ENCODE peak calls at places on chromosomes 5 and 9, in ten cellular contexts. D is A549; N is chondrocyte; X is AG09319; J is progenitor cell of endocrine pancreas; C is neural crest cell; H is GM12865; W is left ventricle myocardium inferior; U is kidney; Z is CD4-positive, alpha-beta T cell. L is an unnamed sample.

GRCh38 chr5:9869616-9870288 is 239.6 kb upstream of the TAS2R1 start:
- DNase-seq in D (no peak), N (no peak), X (peak), J (no peak), C (no peak), H (no peak), W (no peak), U (no peak), Z (no peak), L (no peak)

GRCh38 chr5:39459091-39459490 is 34.3 kb upstream of the DAB2 start:
- DNase-seq in D (peak), N (no peak), X (peak), J (no peak), C (no peak), H (no peak), W (no peak), U (no peak), Z (no peak), L (no peak)

GRCh38 chr9:96038914-96039313 is 163.4 kb downstream of the ERCC6L2 start:
- DNase-seq in D (no peak), N (no peak), X (no peak), J (no peak), C (no peak), H (no peak), W (no peak), U (no peak), Z (no peak), L (no peak)

GRCh38 chr9:121748727-121749546 is 97.5 kb downstream of the DAB2IP start:
- DNase-seq in D (no peak), N (no peak), X (no peak), J (no peak), C (no peak), H (no peak), W (peak), U (peak), Z (no peak), L (no peak)

GRCh38 chr5:155554500-155554899 is 540.9 kb downstream of the KIF4B start:
- DNase-seq in D (peak), N (no peak), X (no peak), J (no peak), C (no peak), H (no peak), W (no peak), U (no peak), Z (no peak), L (no peak)

GRCh38 chr9:289121-289520 is 74.5 kb downstream of the DOCK8 start:
- DNase-seq in D (no peak), N (no peak), X (no peak), J (no peak), C (no peak), H (no peak), W (no peak), U (no peak), Z (no peak), L (no peak)

GRCh38 chr9:112046181-112046580 is 128.9 kb downstream of the SUSD1 start:
- DNase-seq in D (peak), N (no peak), X (no peak), J (no peak), C (no peak), H (no peak), W (no peak), U (no peak), Z (no peak), L (no peak)

GRCh38 chr5:176863765-176864098 is 35.4 kb downstream of the HK3 start:
- DNase-seq in D (no peak), N (no peak), X (no peak), J (no peak), C (no peak), H (no peak), W (no peak), U (no peak), Z (no peak), L (no peak)

GRCh38 chr5:68415177-68416085 is 199.9 kb downstream of the PIK3R1 start:
- DNase-seq in D (no peak), N (no peak), X (no peak), J (no peak), C (no peak), H (no peak), W (no peak), U (no peak), Z (no peak), L (no peak)

GRCh38 chr5:113800686-113801085 is 287.2 kb downstream of the YTHDC2 start:
- DNase-seq in D (no peak), N (no peak), X (no peak), J (no peak), C (no peak), H (no peak), W (no peak), U (no peak), Z (no peak), L (no peak)

GRCh38 chr5:151155149-151155776 is 2.3 kb downstream of the ANXA6 start:
- DNase-seq in D (no peak), N (no peak), X (no peak), J (no peak), C (no peak), H (peak), W (no peak), U (no peak), Z (peak), L (no peak)

GRCh38 chr5:112419596-112420110 is 576 bp upstream of the EPB41L4A start:
- DNase-seq in D (peak), N (no peak), X (no peak), J (peak), C (peak), H (peak), W (peak), U (peak), Z (no peak), L (no peak)

GRCh38 chr5:6755941-6756340 is 42.7 kb downstream of the TENT4A start:
- DNase-seq in D (no peak), N (no peak), X (no peak), J (no peak), C (no peak), H (no peak), W (no peak), U (no peak), Z (no peak), L (no peak)

GRCh38 chr5:108255468-108255867 is 126.4 kb downstream of the FBXL17 start:
- DNase-seq in D (no peak), N (no peak), X (no peak), J (no peak), C (no peak), H (no peak), W (no peak), U (no peak), Z (no peak), L (no peak)

GRCh38 chr5:172168311-172168710 is 19.7 kb downstream of the STK10 start:
- DNase-seq in D (no peak), N (no peak), X (no peak), J (no peak), C (no peak), H (no peak), W (no peak), U (no peak), Z (no peak), L (no peak)

GRCh38 chr5:172586118-172587060 is 54.7 kb upstream of the NEURL1B start:
- DNase-seq in D (no peak), N (peak), X (no peak), J (no peak), C (no peak), H (no peak), W (no peak), U (no peak), Z (no peak), L (no peak)

GRCh38 chr9:13941686-13942085 is 372.3 kb downstream of the NFIB start:
- DNase-seq in D (no peak), N (no peak), X (no peak), J (no peak), C (no peak), H (no peak), W (no peak), U (no peak), Z (no peak), L (no peak)

GRCh38 chr9:98190757-98191105 is 1.7 kb downstream of the CORO2A start:
- DNase-seq in D (no peak), N (peak), X (no peak), J (no peak), C (no peak), H (no peak), W (no peak), U (no peak), Z (no peak), L (no peak)

GRCh38 chr9:77806697-77807096 is 158.6 kb upstream of the GNA14 start:
- DNase-seq in D (no peak), N (no peak), X (no peak), J (no peak), C (no peak), H (no peak), W (no peak), U (no peak), Z (no peak), L (no peak)

GRCh38 chr5:64775288-64775687 is 6.6 kb downstream of the CWC27 start:
- DNase-seq in D (no peak), N (no peak), X (no peak), J (no peak), C (no peak), H (no peak), W (no peak), U (no peak), Z (no peak), L (no peak)

GRCh38 chr5:172849636-172850453 is 15.8 kb downstream of the ERGIC1 start:
- DNase-seq in D (no peak), N (no peak), X (no peak), J (no peak), C (no peak), H (peak), W (no peak), U (peak), Z (no peak), L (no peak)

GRCh38 chr5:119022017-119022745 is 33.8 kb upstream of the DTWD2 start:
- DNase-seq in D (peak), N (no peak), X (no peak), J (no peak), C (no peak), H (peak), W (no peak), U (no peak), Z (no peak), L (no peak)

GRCh38 chr5:177335043-177335700 is 16.3 kb downstream of the LMAN2 start:
- DNase-seq in D (no peak), N (no peak), X (no peak), J (no peak), C (no peak), H (no peak), W (peak), U (peak), Z (no peak), L (no peak)

GRCh38 chr5:180618830-180619562 is 27.7 kb upstream of the SCGB3A1 start:
- DNase-seq in D (peak), N (no peak), X (no peak), J (peak), C (peak), H (no peak), W (no peak), U (no peak), Z (no peak), L (no peak)

GRCh38 chr5:140357731-140358093 is 2.3 kb upstream of the SLC4A9 start:
- DNase-seq in D (peak), N (peak), X (peak), J (peak), C (peak), H (peak), W (peak), U (peak), Z (peak), L (peak)

GRCh38 chr5:140360101-140360500 is at the start of gene SLC4A9:
- DNase-seq in D (no peak), N (peak), X (no peak), J (no peak), C (no peak), H (no peak), W (no peak), U (no peak), Z (no peak), L (no peak)

GRCh38 chr5:140360681-140361479 is 886 bp downstream of the SLC4A9 start:
- DNase-seq in D (no peak), N (peak), X (no peak), J (no peak), C (no peak), H (no peak), W (no peak), U (no peak), Z (no peak), L (no peak)

GRCh38 chr5:140356878-140357730 is 2.9 kb upstream of the SLC4A9 start:
- DNase-seq in D (no peak), N (peak), X (no peak), J (no peak), C (no peak), H (peak), W (no peak), U (no peak), Z (no peak), L (no peak)

DNA sequence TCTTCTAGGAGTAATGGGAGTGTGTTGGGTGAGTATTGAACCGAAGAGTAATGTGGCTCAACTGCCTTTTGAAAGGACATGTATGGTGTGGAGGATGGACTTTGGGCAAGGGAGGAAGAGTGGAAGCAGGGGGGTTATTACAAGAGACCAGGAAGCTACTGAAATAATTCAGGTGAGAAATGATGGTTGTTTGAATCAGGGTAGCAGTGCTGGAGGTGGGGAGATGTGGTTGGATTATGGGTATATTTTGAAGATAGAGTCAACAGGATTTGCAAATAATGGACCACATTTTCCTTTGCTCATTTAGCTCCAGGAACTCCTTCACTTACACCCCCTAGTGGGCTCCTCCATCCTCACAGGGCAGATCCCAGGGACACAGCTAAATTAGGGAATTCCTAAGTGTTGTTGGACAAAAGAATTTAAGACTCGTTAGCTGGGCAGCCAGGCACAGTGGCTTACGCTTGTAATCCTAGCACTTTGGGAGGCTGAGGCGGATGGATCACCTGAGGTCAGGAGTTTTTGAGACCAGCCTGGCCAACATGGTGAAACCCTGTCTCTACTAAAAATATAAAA is 1.2 kb upstream of the SLC4A9 start:
- DNase-seq in D (peak), N (peak), X (no peak), J (no peak), C (no peak), H (no peak), W (no peak), U (no peak), Z (no peak), L (no peak)
- TF ChIP-seq CTCF in D (peak), N (peak), X (peak), J (peak), C (peak), H (no peak), W (peak), U (peak), Z (no peak), L (no peak)

DNA sequence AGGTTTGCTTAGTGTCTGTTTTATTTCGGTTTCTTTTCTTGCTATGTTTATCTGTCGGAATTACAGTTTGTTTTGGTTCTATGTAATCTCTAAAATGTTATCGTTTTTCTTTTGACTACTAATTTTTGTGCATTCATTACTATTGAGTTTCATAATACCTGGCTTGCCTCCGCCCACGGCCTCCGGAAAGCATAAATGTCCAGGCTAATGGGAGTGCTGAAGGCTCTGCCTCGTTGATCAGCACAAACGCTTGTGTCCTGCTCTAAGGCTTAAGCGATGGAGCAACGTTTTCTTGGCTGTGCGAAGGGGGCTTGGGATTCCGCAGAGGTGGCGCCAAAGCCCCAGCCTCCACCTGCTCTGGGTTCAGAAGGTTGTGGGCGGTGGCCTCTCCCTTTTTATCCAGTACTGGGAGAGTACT is 19.8 kb downstream of the ANXA2R start:
- DNase-seq in D (no peak), N (no peak), X (no peak), J (no peak), C (no peak), H (no peak), W (no peak), U (no peak), Z (no peak), L (no peak)
- TF ChIP-seq CTCF in D (no peak), N (peak), X (no peak), J (peak), C (no peak), H (no peak), W (no peak), U (no peak), Z (peak), L (no peak)

DNA sequence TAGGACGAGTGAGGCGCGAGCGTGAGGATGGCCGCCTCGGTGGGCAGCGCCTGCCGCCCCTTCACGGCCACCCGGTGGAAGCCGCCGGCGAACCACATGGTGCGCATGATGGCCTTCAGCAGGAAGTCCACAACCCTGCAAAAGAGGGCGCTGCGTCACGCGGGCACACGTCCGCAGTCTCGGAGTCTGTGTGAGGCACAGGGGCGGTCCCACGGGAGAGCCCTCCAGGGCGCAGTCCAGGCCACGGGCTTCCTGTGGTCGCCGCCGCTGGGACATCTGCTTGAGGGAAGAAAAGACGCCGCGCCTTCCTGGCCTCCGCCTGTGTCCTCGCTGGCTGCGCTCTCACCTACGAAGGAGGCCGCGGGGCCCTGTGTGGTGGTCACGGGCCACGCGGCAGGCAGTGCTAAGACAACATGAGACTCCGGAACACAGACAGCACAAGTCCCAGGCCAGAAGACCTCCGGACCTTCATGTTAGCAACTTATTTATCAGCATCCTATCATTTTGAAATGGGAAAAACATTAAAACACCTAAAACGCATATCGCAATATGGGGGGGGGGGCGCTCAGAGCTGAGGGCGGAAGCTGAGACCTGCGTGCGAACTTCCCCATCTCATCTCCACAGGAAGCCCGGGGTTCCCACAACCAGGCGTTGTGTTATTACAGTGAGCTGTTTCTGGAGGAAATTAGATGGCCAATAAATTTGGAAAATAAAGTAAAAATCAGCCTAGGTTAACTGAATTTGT is 28.8 kb downstream of the LPCAT1 start:
- DNase-seq in D (no peak), N (no peak), X (no peak), J (no peak), C (no peak), H (peak), W (no peak), U (no peak), Z (no peak), L (no peak)
- TF ChIP-seq CTCF in D (no peak), N (no peak), X (no peak), J (no peak), C (no peak), H (peak), W (no peak), U (no peak), Z (no peak), L (no peak)

GRCh38 chr9:27534131-27534530 is 4.5 kb upstream of the MOB3B start:
- DNase-seq in D (no peak), N (no peak), X (no peak), J (no peak), C (no peak), H (no peak), W (no peak), U (no peak), Z (no peak), L (no peak)

GRCh38 chr9:27536168-27536567 is 6.6 kb upstream of the MOB3B start:
- DNase-seq in D (no peak), N (no peak), X (no peak), J (no peak), C (no peak), H (no peak), W (no peak), U (no peak), Z (no peak), L (no peak)

GRCh38 chr9:27534658-27535209 is 5.1 kb upstream of the MOB3B start:
- DNase-seq in D (no peak), N (no peak), X (no peak), J (no peak), C (no peak), H (no peak), W (no peak), U (no peak), Z (no peak), L (no peak)

GRCh38 chr9:27537027-27537435 is 7.4 kb upstream of the MOB3B start:
- DNase-seq in D (no peak), N (no peak), X (no peak), J (no peak), C (no peak), H (no peak), W (no peak), U (no peak), Z (no peak), L (no peak)

DNA sequence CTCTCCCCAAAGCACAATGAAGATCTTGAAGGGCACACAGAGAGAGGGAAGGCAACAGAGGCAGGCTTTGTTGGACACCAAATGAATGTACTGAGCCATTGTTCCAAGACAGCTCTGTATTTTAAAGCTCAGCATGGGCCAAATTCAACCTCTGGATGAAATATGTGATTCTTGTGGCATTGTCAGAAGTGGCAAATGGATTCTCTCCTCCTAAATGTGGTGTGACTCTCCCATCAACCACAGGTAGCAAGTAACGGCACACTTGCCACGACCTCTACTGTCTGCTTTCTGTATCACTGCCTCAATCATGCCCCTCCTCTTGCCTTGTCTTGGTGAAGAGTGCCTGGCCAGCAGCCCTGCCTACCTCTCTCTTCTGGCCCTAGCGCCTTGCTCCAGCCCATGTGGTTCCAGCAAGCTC is 6.1 kb upstream of the MOB3B start:
- DNase-seq in D (peak), N (no peak), X (no peak), J (no peak), C (no peak), H (peak), W (no peak), U (no peak), Z (no peak), L (no peak)
- TF ChIP-seq CTCF in D (no peak), N (peak), X (no peak), J (no peak), C (peak), H (peak), W (no peak), U (no peak), Z (no peak), L (no peak)

GRCh38 chr9:115649991-115650472 is 503.6 kb upstream of the PAPPA start:
- DNase-seq in D (no peak), N (no peak), X (peak), J (no peak), C (no peak), H (no peak), W (peak), U (peak), Z (no peak), L (no peak)
- TF ChIP-seq CTCF in D (no peak), N (no peak), X (no peak), J (no peak), C (no peak), H (no peak), W (no peak), U (no peak), Z (no peak), L (no peak)

GRCh38 chr9:27671591-27671990 is 98.3 kb upstream of the C9orf72 start:
- DNase-seq in D (no peak), N (no peak), X (no peak), J (no peak), C (no peak), H (no peak), W (no peak), U (no peak), Z (no peak), L (no peak)
- TF ChIP-seq CTCF in D (no peak), N (no peak), X (no peak), J (no peak), C (no peak), H (no peak), W (no peak), U (no peak), Z (no peak), L (no peak)

L was measured in omental fat pad.